ENCODE peak calls at places on chromosomes 3 and 15, in four cellular contexts. One of them, this sample, is unnamed.

GRCh38 chr3:71063768-71064287 is 519.7 kb downstream of the FOXP1 start:
- DNase-seq in activated T-cell treated with anti-CD3 and anti-CD28 coated beads for 1 hour: peak
- DNase-seq in left ventricle myocardium inferior: peak
- DNase-seq in iPS-NIHi11: no peak
- DNase-seq in this sample: no peak

GRCh38 chr3:134094491-134094890 is 64.8 kb upstream of the SLCO2A1 start:
- DNase-seq in left ventricle myocardium inferior: no peak
- DNase-seq in activated T-cell treated with anti-CD3 and anti-CD28 coated beads for 1 hour: no peak
- DNase-seq in iPS-NIHi11: no peak
- DNase-seq in this sample: no peak

GRCh38 chr3:59820352-59820934 is 770.6 kb upstream of the CFAP20DC start:
- DNase-seq in iPS-NIHi11: no peak
- DNase-seq in left ventricle myocardium inferior: no peak
- DNase-seq in activated T-cell treated with anti-CD3 and anti-CD28 coated beads for 1 hour: no peak
- DNase-seq in this sample: no peak

GRCh38 chr3:27483117-27484001 is 825 bp downstream of the SLC4A7 start:
- DNase-seq in iPS-NIHi11: peak
- DNase-seq in left ventricle myocardium inferior: peak
- DNase-seq in activated T-cell treated with anti-CD3 and anti-CD28 coated beads for 1 hour: peak
- DNase-seq in this sample: peak

GRCh38 chr3:101848326-101848725 is 988 bp upstream of the NFKBIZ start:
- DNase-seq in iPS-NIHi11: no peak
- DNase-seq in activated T-cell treated with anti-CD3 and anti-CD28 coated beads for 1 hour: no peak
- DNase-seq in left ventricle myocardium inferior: no peak
- DNase-seq in this sample: no peak

GRCh38 chr3:4738737-4739274 is 240.4 kb upstream of the BHLHE40 start:
- DNase-seq in left ventricle myocardium inferior: no peak
- DNase-seq in iPS-NIHi11: no peak
- DNase-seq in activated T-cell treated with anti-CD3 and anti-CD28 coated beads for 1 hour: no peak
- DNase-seq in this sample: no peak

GRCh38 chr15:52678036-52678467 is 1.1 kb downstream of the ATOSA start:
- DNase-seq in iPS-NIHi11: peak
- DNase-seq in activated T-cell treated with anti-CD3 and anti-CD28 coated beads for 1 hour: peak
- DNase-seq in left ventricle myocardium inferior: peak
- DNase-seq in this sample: peak

GRCh38 chr3:123122525-123123315 is 55.9 kb downstream of the PDIA5 start:
- DNase-seq in activated T-cell treated with anti-CD3 and anti-CD28 coated beads for 1 hour: no peak
- DNase-seq in iPS-NIHi11: no peak
- DNase-seq in left ventricle myocardium inferior: no peak
- DNase-seq in this sample: no peak

GRCh38 chr3:125234831-125235230 is 22.3 kb upstream of the SLC12A8 start:
- DNase-seq in activated T-cell treated with anti-CD3 and anti-CD28 coated beads for 1 hour: no peak
- DNase-seq in left ventricle myocardium inferior: no peak
- DNase-seq in iPS-NIHi11: no peak
- DNase-seq in this sample: no peak

GRCh38 chr3:138594150-138594934 is at the start of gene CEP70:
- DNase-seq in iPS-NIHi11: peak
- DNase-seq in activated T-cell treated with anti-CD3 and anti-CD28 coated beads for 1 hour: peak
- DNase-seq in left ventricle myocardium inferior: peak
- DNase-seq in this sample: peak

GRCh38 chr3:135393898-135394525 is 571.5 kb upstream of the PPP2R3A start:
- DNase-seq in left ventricle myocardium inferior: no peak
- DNase-seq in activated T-cell treated with anti-CD3 and anti-CD28 coated beads for 1 hour: no peak
- DNase-seq in iPS-NIHi11: no peak
- DNase-seq in this sample: no peak

GRCh38 chr15:63945005-63945788 is 101.1 kb downstream of the DAPK2 start:
- DNase-seq in iPS-NIHi11: peak
- DNase-seq in left ventricle myocardium inferior: peak
- DNase-seq in activated T-cell treated with anti-CD3 and anti-CD28 coated beads for 1 hour: peak
- DNase-seq in this sample: peak

GRCh38 chr3:177061382-177061781 is 135.9 kb downstream of the TBL1XR1 start:
- DNase-seq in left ventricle myocardium inferior: no peak
- DNase-seq in iPS-NIHi11: no peak
- DNase-seq in activated T-cell treated with anti-CD3 and anti-CD28 coated beads for 1 hour: no peak
- DNase-seq in this sample: no peak

GRCh38 chr3:4083225-4084015 is 219.7 kb upstream of the SETMAR start:
- DNase-seq in activated T-cell treated with anti-CD3 and anti-CD28 coated beads for 1 hour: no peak
- DNase-seq in iPS-NIHi11: no peak
- DNase-seq in left ventricle myocardium inferior: no peak
- DNase-seq in this sample: no peak

GRCh38 chr3:58628823-58629562 is 37.6 kb downstream of the FAM3D start:
- DNase-seq in left ventricle myocardium inferior: no peak
- DNase-seq in iPS-NIHi11: no peak
- DNase-seq in activated T-cell treated with anti-CD3 and anti-CD28 coated beads for 1 hour: no peak
- DNase-seq in this sample: no peak

GRCh38 chr3:124260206-124260915 is 268.4 kb upstream of the ROPN1 start:
- DNase-seq in left ventricle myocardium inferior: peak
- DNase-seq in iPS-NIHi11: no peak
- DNase-seq in activated T-cell treated with anti-CD3 and anti-CD28 coated beads for 1 hour: no peak
- DNase-seq in this sample: no peak

GRCh38 chr3:57803647-57804081 is 47.6 kb downstream of the SLMAP start:
- DNase-seq in activated T-cell treated with anti-CD3 and anti-CD28 coated beads for 1 hour: no peak
- DNase-seq in iPS-NIHi11: peak
- DNase-seq in left ventricle myocardium inferior: no peak
- DNase-seq in this sample: no peak

GRCh38 chr15:82124331-82125263 is 78.8 kb upstream of the MEX3B start:
- DNase-seq in activated T-cell treated with anti-CD3 and anti-CD28 coated beads for 1 hour: no peak
- DNase-seq in iPS-NIHi11: no peak
- DNase-seq in left ventricle myocardium inferior: no peak
- DNase-seq in this sample: no peak

GRCh38 chr3:63343674-63344073 is 65.6 kb downstream of the SYNPR start:
- DNase-seq in iPS-NIHi11: peak
- DNase-seq in activated T-cell treated with anti-CD3 and anti-CD28 coated beads for 1 hour: no peak
- DNase-seq in left ventricle myocardium inferior: peak
- DNase-seq in this sample: no peak

GRCh38 chr15:90839187-90840071 is 29.0 kb upstream of the FURIN start:
- DNase-seq in iPS-NIHi11: peak
- DNase-seq in activated T-cell treated with anti-CD3 and anti-CD28 coated beads for 1 hour: no peak
- DNase-seq in left ventricle myocardium inferior: no peak
- DNase-seq in this sample: no peak

GRCh38 chr15:57506422-57506821 is 85.3 kb upstream of the MYZAP start:
- DNase-seq in left ventricle myocardium inferior: no peak
- DNase-seq in iPS-NIHi11: peak
- DNase-seq in activated T-cell treated with anti-CD3 and anti-CD28 coated beads for 1 hour: no peak
- DNase-seq in this sample: no peak

GRCh38 chr3:137097852-137098251 is 140.1 kb downstream of the IL20RB start:
- DNase-seq in left ventricle myocardium inferior: no peak
- DNase-seq in activated T-cell treated with anti-CD3 and anti-CD28 coated beads for 1 hour: no peak
- DNase-seq in iPS-NIHi11: no peak
- DNase-seq in this sample: no peak

GRCh38 chr3:14148041-14148985 is 23.5 kb downstream of the TMEM43 start:
- DNase-seq in activated T-cell treated with anti-CD3 and anti-CD28 coated beads for 1 hour: no peak
- DNase-seq in iPS-NIHi11: peak
- DNase-seq in left ventricle myocardium inferior: no peak
- DNase-seq in this sample: no peak

GRCh38 chr15:91183630-91184029 is 83.6 kb downstream of the SV2B start:
- DNase-seq in activated T-cell treated with anti-CD3 and anti-CD28 coated beads for 1 hour: no peak
- DNase-seq in iPS-NIHi11: no peak
- DNase-seq in left ventricle myocardium inferior: no peak
- DNase-seq in this sample: no peak

GRCh38 chr3:169664034-169664820 is 715 bp upstream of the MECOM start:
- DNase-seq in activated T-cell treated with anti-CD3 and anti-CD28 coated beads for 1 hour: no peak
- DNase-seq in iPS-NIHi11: no peak
- DNase-seq in left ventricle myocardium inferior: no peak
- DNase-seq in this sample: no peak

GRCh38 chr3:143658116-143658515 is 190.2 kb downstream of the SLC9A9 start:
- DNase-seq in left ventricle myocardium inferior: no peak
- DNase-seq in iPS-NIHi11: no peak
- DNase-seq in activated T-cell treated with anti-CD3 and anti-CD28 coated beads for 1 hour: no peak
- DNase-seq in this sample: no peak

GRCh38 chr15:48967336-48967735 is 3.6 kb upstream of the SHC4 start:
- DNase-seq in left ventricle myocardium inferior: no peak
- DNase-seq in activated T-cell treated with anti-CD3 and anti-CD28 coated beads for 1 hour: no peak
- DNase-seq in iPS-NIHi11: no peak
- DNase-seq in this sample: no peak

GRCh38 chr3:143464850-143465249 is 345.3 kb downstream of the CHST2 start:
- DNase-seq in left ventricle myocardium inferior: no peak
- DNase-seq in activated T-cell treated with anti-CD3 and anti-CD28 coated beads for 1 hour: no peak
- DNase-seq in iPS-NIHi11: no peak
- DNase-seq in this sample: no peak

GRCh38 chr3:23455775-23456174 is 252.6 kb downstream of the UBE2E2 start:
- DNase-seq in iPS-NIHi11: no peak
- DNase-seq in activated T-cell treated with anti-CD3 and anti-CD28 coated beads for 1 hour: no peak
- DNase-seq in left ventricle myocardium inferior: no peak
- DNase-seq in this sample: no peak

GRCh38 chr15:91562698-91563097 is 290.8 kb upstream of the SLCO3A1 start:
- DNase-seq in iPS-NIHi11: no peak
- DNase-seq in left ventricle myocardium inferior: no peak
- DNase-seq in activated T-cell treated with anti-CD3 and anti-CD28 coated beads for 1 hour: no peak
- DNase-seq in this sample: no peak

GRCh38 chr15:51751687-51752683 is 588 bp downstream of the TMOD2 start:
- DNase-seq in activated T-cell treated with anti-CD3 and anti-CD28 coated beads for 1 hour: no peak
- DNase-seq in left ventricle myocardium inferior: peak
- DNase-seq in iPS-NIHi11: peak
- DNase-seq in this sample: no peak

GRCh38 chr3:73419179-73419803 is 205.4 kb downstream of the PDZRN3 start:
- DNase-seq in iPS-NIHi11: peak
- DNase-seq in left ventricle myocardium inferior: no peak
- DNase-seq in activated T-cell treated with anti-CD3 and anti-CD28 coated beads for 1 hour: no peak
- DNase-seq in this sample: no peak

This sample was measured in natural killer cell.